ENCODE peak calls at places on chromosomes 2 and 18, in ten cellular contexts. One of them, this sample, is unnamed.

GRCh38 chr18:3451989-3452749 is 2.2 kb downstream of the TGIF1 start:
- DNase-seq in T-helper 2 cell: peak
- DNase-seq in fibroblast of the aortic adventitia: peak
- DNase-seq in Caco-2: peak
- DNase-seq in OCI-M1: peak
- DNase-seq in GM12865: no peak
- DNase-seq in activated CD4-positive, alpha-beta T cell treated with anti-CD3 and anti-CD28 coated beads, Interleukin-2, amount 50 U/mL, for 4 hours: peak
- DNase-seq in activated naive CD4-positive, alpha-beta T cell: peak
- DNase-seq in esophagus squamous epithelium: no peak
- DNase-seq in GM13977: no peak
- DNase-seq in this sample: no peak

GRCh38 chr18:79069792-79070151 is 578 bp downstream of the ATP9B start:
- DNase-seq in T-helper 2 cell: no peak
- DNase-seq in fibroblast of the aortic adventitia: no peak
- DNase-seq in Caco-2: no peak
- DNase-seq in OCI-M1: peak
- DNase-seq in GM12865: no peak
- DNase-seq in activated CD4-positive, alpha-beta T cell treated with anti-CD3 and anti-CD28 coated beads, Interleukin-2, amount 50 U/mL, for 4 hours: no peak
- DNase-seq in activated naive CD4-positive, alpha-beta T cell: no peak
- DNase-seq in esophagus squamous epithelium: no peak
- DNase-seq in GM13977: no peak
- DNase-seq in this sample: no peak

GRCh38 chr2:215022418-215022817 is 116.0 kb downstream of the ABCA12 start:
- DNase-seq in T-helper 2 cell: no peak
- DNase-seq in fibroblast of the aortic adventitia: peak
- DNase-seq in Caco-2: no peak
- DNase-seq in OCI-M1: peak
- DNase-seq in GM12865: peak
- DNase-seq in activated CD4-positive, alpha-beta T cell treated with anti-CD3 and anti-CD28 coated beads, Interleukin-2, amount 50 U/mL, for 4 hours: no peak
- DNase-seq in activated naive CD4-positive, alpha-beta T cell: no peak
- DNase-seq in esophagus squamous epithelium: no peak
- DNase-seq in GM13977: peak
- DNase-seq in this sample: no peak

GRCh38 chr2:46096272-46096671 is 200.9 kb upstream of the EPAS1 start:
- DNase-seq in T-helper 2 cell: no peak
- DNase-seq in fibroblast of the aortic adventitia: no peak
- DNase-seq in Caco-2: no peak
- DNase-seq in OCI-M1: peak
- DNase-seq in GM12865: no peak
- DNase-seq in activated CD4-positive, alpha-beta T cell treated with anti-CD3 and anti-CD28 coated beads, Interleukin-2, amount 50 U/mL, for 4 hours: no peak
- DNase-seq in activated naive CD4-positive, alpha-beta T cell: no peak
- DNase-seq in esophagus squamous epithelium: no peak
- DNase-seq in GM13977: no peak
- DNase-seq in this sample: no peak

GRCh38 chr18:2588666-2589344 is 17.4 kb downstream of the NDC80 start:
- DNase-seq in T-helper 2 cell: no peak
- DNase-seq in fibroblast of the aortic adventitia: peak
- DNase-seq in Caco-2: no peak
- DNase-seq in OCI-M1: no peak
- DNase-seq in GM12865: no peak
- DNase-seq in activated CD4-positive, alpha-beta T cell treated with anti-CD3 and anti-CD28 coated beads, Interleukin-2, amount 50 U/mL, for 4 hours: no peak
- DNase-seq in activated naive CD4-positive, alpha-beta T cell: no peak
- DNase-seq in esophagus squamous epithelium: no peak
- DNase-seq in GM13977: no peak
- DNase-seq in this sample: no peak

GRCh38 chr2:157319795-157320194 is 5.8 kb downstream of the ERMN start:
- DNase-seq in T-helper 2 cell: no peak
- DNase-seq in fibroblast of the aortic adventitia: no peak
- DNase-seq in Caco-2: no peak
- DNase-seq in OCI-M1: no peak
- DNase-seq in GM12865: no peak
- DNase-seq in activated CD4-positive, alpha-beta T cell treated with anti-CD3 and anti-CD28 coated beads, Interleukin-2, amount 50 U/mL, for 4 hours: no peak
- DNase-seq in activated naive CD4-positive, alpha-beta T cell: no peak
- DNase-seq in esophagus squamous epithelium: no peak
- DNase-seq in GM13977: no peak
- DNase-seq in this sample: no peak

GRCh38 chr2:20423376-20423775 is 23.5 kb upstream of the RHOB start:
- DNase-seq in T-helper 2 cell: no peak
- DNase-seq in fibroblast of the aortic adventitia: no peak
- DNase-seq in Caco-2: no peak
- DNase-seq in OCI-M1: no peak
- DNase-seq in GM12865: no peak
- DNase-seq in activated CD4-positive, alpha-beta T cell treated with anti-CD3 and anti-CD28 coated beads, Interleukin-2, amount 50 U/mL, for 4 hours: no peak
- DNase-seq in activated naive CD4-positive, alpha-beta T cell: no peak
- DNase-seq in esophagus squamous epithelium: no peak
- DNase-seq in GM13977: no peak
- DNase-seq in this sample: no peak

GRCh38 chr2:128370468-128371247 is 52.0 kb upstream of the HS6ST1 start:
- DNase-seq in T-helper 2 cell: no peak
- DNase-seq in fibroblast of the aortic adventitia: peak
- DNase-seq in Caco-2: no peak
- DNase-seq in OCI-M1: no peak
- DNase-seq in GM12865: no peak
- DNase-seq in activated CD4-positive, alpha-beta T cell treated with anti-CD3 and anti-CD28 coated beads, Interleukin-2, amount 50 U/mL, for 4 hours: no peak
- DNase-seq in activated naive CD4-positive, alpha-beta T cell: no peak
- DNase-seq in esophagus squamous epithelium: no peak
- DNase-seq in GM13977: no peak
- DNase-seq in this sample: no peak

GRCh38 chr2:226799976-226800940 is 638 bp upstream of the IRS1 start:
- DNase-seq in T-helper 2 cell: no peak
- DNase-seq in fibroblast of the aortic adventitia: peak
- DNase-seq in Caco-2: no peak
- DNase-seq in OCI-M1: no peak
- DNase-seq in GM12865: no peak
- DNase-seq in activated CD4-positive, alpha-beta T cell treated with anti-CD3 and anti-CD28 coated beads, Interleukin-2, amount 50 U/mL, for 4 hours: no peak
- DNase-seq in activated naive CD4-positive, alpha-beta T cell: no peak
- DNase-seq in esophagus squamous epithelium: no peak
- DNase-seq in GM13977: peak
- DNase-seq in this sample: no peak

GRCh38 chr2:154097823-154098398 is 226.2 kb downstream of the GALNT13 start:
- DNase-seq in T-helper 2 cell: no peak
- DNase-seq in fibroblast of the aortic adventitia: no peak
- DNase-seq in Caco-2: no peak
- DNase-seq in OCI-M1: no peak
- DNase-seq in GM12865: no peak
- DNase-seq in activated CD4-positive, alpha-beta T cell treated with anti-CD3 and anti-CD28 coated beads, Interleukin-2, amount 50 U/mL, for 4 hours: no peak
- DNase-seq in activated naive CD4-positive, alpha-beta T cell: no peak
- DNase-seq in esophagus squamous epithelium: no peak
- DNase-seq in GM13977: no peak
- DNase-seq in this sample: no peak

GRCh38 chr2:212665948-212666347 is 127.3 kb upstream of the ERBB4 start:
- DNase-seq in T-helper 2 cell: no peak
- DNase-seq in fibroblast of the aortic adventitia: no peak
- DNase-seq in Caco-2: no peak
- DNase-seq in OCI-M1: no peak
- DNase-seq in GM12865: no peak
- DNase-seq in activated CD4-positive, alpha-beta T cell treated with anti-CD3 and anti-CD28 coated beads, Interleukin-2, amount 50 U/mL, for 4 hours: no peak
- DNase-seq in activated naive CD4-positive, alpha-beta T cell: no peak
- DNase-seq in esophagus squamous epithelium: no peak
- DNase-seq in GM13977: no peak
- DNase-seq in this sample: no peak

GRCh38 chr2:54708584-54709340 is 14.7 kb upstream of the EML6 start:
- DNase-seq in T-helper 2 cell: peak
- DNase-seq in fibroblast of the aortic adventitia: no peak
- DNase-seq in Caco-2: no peak
- DNase-seq in OCI-M1: no peak
- DNase-seq in GM12865: no peak
- DNase-seq in activated CD4-positive, alpha-beta T cell treated with anti-CD3 and anti-CD28 coated beads, Interleukin-2, amount 50 U/mL, for 4 hours: no peak
- DNase-seq in activated naive CD4-positive, alpha-beta T cell: no peak
- DNase-seq in esophagus squamous epithelium: no peak
- DNase-seq in GM13977: no peak
- DNase-seq in this sample: no peak

GRCh38 chr2:190763901-190764514 is 115.1 kb downstream of the NAB1 start:
- DNase-seq in T-helper 2 cell: peak
- DNase-seq in fibroblast of the aortic adventitia: no peak
- DNase-seq in Caco-2: no peak
- DNase-seq in OCI-M1: no peak
- DNase-seq in GM12865: peak
- DNase-seq in activated CD4-positive, alpha-beta T cell treated with anti-CD3 and anti-CD28 coated beads, Interleukin-2, amount 50 U/mL, for 4 hours: peak
- DNase-seq in activated naive CD4-positive, alpha-beta T cell: no peak
- DNase-seq in esophagus squamous epithelium: no peak
- DNase-seq in GM13977: peak
- DNase-seq in this sample: no peak

GRCh38 chr18:55546873-55547704 is 40.9 kb downstream of the TCF4 start:
- DNase-seq in T-helper 2 cell: no peak
- DNase-seq in fibroblast of the aortic adventitia: peak
- DNase-seq in Caco-2: no peak
- DNase-seq in OCI-M1: no peak
- DNase-seq in GM12865: no peak
- DNase-seq in activated CD4-positive, alpha-beta T cell treated with anti-CD3 and anti-CD28 coated beads, Interleukin-2, amount 50 U/mL, for 4 hours: no peak
- DNase-seq in activated naive CD4-positive, alpha-beta T cell: no peak
- DNase-seq in esophagus squamous epithelium: no peak
- DNase-seq in GM13977: no peak
- DNase-seq in this sample: no peak

GRCh38 chr2:73050011-73050617 is 21.4 kb downstream of the SFXN5 start:
- DNase-seq in T-helper 2 cell: no peak
- DNase-seq in fibroblast of the aortic adventitia: no peak
- DNase-seq in Caco-2: no peak
- DNase-seq in OCI-M1: no peak
- DNase-seq in GM12865: no peak
- DNase-seq in activated CD4-positive, alpha-beta T cell treated with anti-CD3 and anti-CD28 coated beads, Interleukin-2, amount 50 U/mL, for 4 hours: no peak
- DNase-seq in activated naive CD4-positive, alpha-beta T cell: no peak
- DNase-seq in esophagus squamous epithelium: no peak
- DNase-seq in GM13977: no peak
- DNase-seq in this sample: no peak

GRCh38 chr2:107062173-107062572 is 176.2 kb upstream of the ST6GAL2 start:
- DNase-seq in T-helper 2 cell: no peak
- DNase-seq in fibroblast of the aortic adventitia: no peak
- DNase-seq in Caco-2: no peak
- DNase-seq in OCI-M1: no peak
- DNase-seq in GM12865: no peak
- DNase-seq in activated CD4-positive, alpha-beta T cell treated with anti-CD3 and anti-CD28 coated beads, Interleukin-2, amount 50 U/mL, for 4 hours: no peak
- DNase-seq in activated naive CD4-positive, alpha-beta T cell: no peak
- DNase-seq in esophagus squamous epithelium: no peak
- DNase-seq in GM13977: no peak
- DNase-seq in this sample: no peak

This sample was measured in SIG-M5.